ENCODE peak calls at places on chromosomes 13 and 19, in five cellular contexts. F is naive B cell, L is GDM1, U is HTR-8/SVneo, V is progenitor cell of endocrine pancreas. I is an unnamed sample.
A peak's percentile ranks its signal among the peaks of the same experiment; 100 is the strongest.

GRCh38 chr19:49686503-49687088 is 2.8 kb upstream of the ADM5 start:
- DNase-seq in F (no peak), L (no peak), U (no peak), V (no peak), I (no peak)

GRCh38 chr13:110520431-110521295 is 40.9 kb downstream of the RAB20 start:
- DNase-seq in F (no peak), L (no peak), U (no peak), V (no peak), I (peak; percentile 85)

GRCh38 chr19:18379803-18380747 is 5.9 kb upstream of the GDF15 start:
- DNase-seq in F (no peak), L (no peak), U (peak; percentile 55), V (peak; percentile 23), I (peak; percentile 98)

GRCh38 chr13:78137404-78138142 is 218.9 kb upstream of the EDNRB start:
- DNase-seq in F (peak; percentile 38), L (peak; percentile 28), U (peak; percentile 30), V (no peak), I (peak; percentile 79)

GRCh38 chr13:30105381-30105780 is 202.0 kb downstream of the KATNAL1 start:
- DNase-seq in F (no peak), L (no peak), U (no peak), V (no peak), I (no peak)

GRCh38 chr13:95267662-95268369 is 33.4 kb downstream of the ABCC4 start:
- DNase-seq in F (no peak), L (no peak), U (peak; percentile 66), V (no peak), I (peak; percentile 68)

GRCh38 chr19:4093643-4094175 is 27.0 kb upstream of the ZBTB7A start:
- DNase-seq in F (no peak), L (no peak), U (no peak), V (no peak), I (no peak)

GRCh38 chr19:18419195-18419698 is at the start of gene SSBP4:
- DNase-seq in F (peak; percentile 77), L (peak; percentile 80), U (peak; percentile 80), V (peak; percentile 73), I (peak; percentile 93)

GRCh38 chr19:35755550-35756371 is 1.1 kb downstream of the HSPB6 start:
- DNase-seq in F (peak; percentile 45), L (no peak), U (no peak), V (no peak), I (peak; percentile 91)

GRCh38 chr19:30692517-30692870 is 320.3 kb downstream of the ZNF536 start:
- DNase-seq in F (no peak), L (no peak), U (no peak), V (no peak), I (peak; percentile 60)

GRCh38 chr13:70183041-70183440 is 74.8 kb upstream of the KLHL1 start:
- DNase-seq in F (no peak), L (no peak), U (no peak), V (no peak), I (no peak)

GRCh38 chr13:44397766-44398223 is 24.2 kb downstream of the SERP2 start:
- DNase-seq in F (no peak), L (no peak), U (no peak), V (no peak), I (no peak)

GRCh38 chr19:48090281-48090802 is 20.3 kb downstream of the PLA2G4C start:
- DNase-seq in F (no peak), L (no peak), U (no peak), V (no peak), I (peak; percentile 16)

GRCh38 chr13:24982333-24982999 is 113.5 kb upstream of the PABPC3 start:
- DNase-seq in F (no peak), L (no peak), U (no peak), V (no peak), I (no peak)

GRCh38 chr13:98275711-98276171 is 98.7 kb upstream of the RNF113B start:
- DNase-seq in F (no peak), L (no peak), U (no peak), V (no peak), I (peak; percentile 23)

GRCh38 chr19:7975037-7975436 is 30.4 kb downstream of the ELAVL1 start:
- DNase-seq in F (no peak), L (no peak), U (no peak), V (no peak), I (no peak)

GRCh38 chr13:77184455-77184854 is 142.4 kb downstream of the MYCBP2 start:
- DNase-seq in F (peak; percentile 74), L (no peak), U (no peak), V (no peak), I (no peak)

GRCh38 chr13:30869491-30869890 is 36.6 kb upstream of the MEDAG start:
- DNase-seq in F (no peak), L (no peak), U (no peak), V (no peak), I (peak; percentile 56)

GRCh38 chr13:113166266-113166665 is 7.8 kb downstream of the PROZ start:
- DNase-seq in F (no peak), L (no peak), U (no peak), V (no peak), I (no peak)